ENCODE peak calls at places on chromosomes 4 and X, in seven cellular contexts. D is H1, X is fibroblast of lung, H is HCT116, B is OCI-LY7, U is astrocyte, P is trophoblast cell. V is an unnamed sample.

GRCh38 chr4:168421671-168422070 is 58.6 kb downstream of the DDX60L start:
- DNase-seq in D (no peak), P (peak), U (peak), H (peak), X (peak), B (no peak), V (peak)

GRCh38 chr4:175246941-175247340 is 328.8 kb downstream of the ADAM29 start:
- DNase-seq in X (no peak), P (no peak), B (no peak), H (no peak), U (peak), D (no peak), V (no peak)

GRCh38 chrX:154371771-154372300 is 2.6 kb downstream of the FLNA start:
- DNase-seq in P (no peak), H (no peak), X (no peak), D (no peak), B (no peak), U (no peak), V (no peak)

GRCh38 chr4:23889814-23890269 is at the start of gene PPARGC1A:
- DNase-seq in H (no peak), D (no peak), P (no peak), X (peak), B (no peak), U (peak), V (peak)

GRCh38 chr4:69321153-69321729 is 41.0 kb downstream of the UGT2B28 start:
- DNase-seq in B (no peak), P (no peak), U (no peak), X (no peak), D (no peak), H (no peak), V (no peak)

GRCh38 chr4:119872344-119873031 is 194.2 kb downstream of the MAD2L1 start:
- DNase-seq in U (no peak), B (no peak), X (no peak), P (no peak), D (no peak), H (no peak), V (no peak)

GRCh38 chrX:50103866-50104566 is 96.8 kb downstream of the AKAP4 start:
- DNase-seq in B (no peak), D (no peak), H (no peak), P (no peak), U (no peak), X (no peak), V (no peak)

GRCh38 chrX:148380614-148381561 is 119.5 kb upstream of the AFF2 start:
- DNase-seq in D (no peak), U (peak), H (no peak), B (peak), P (peak), X (no peak), V (no peak)

GRCh38 chr4:118942465-118942864 is 53.8 kb downstream of the SYNPO2 start:
- DNase-seq in B (no peak), H (no peak), X (no peak), D (no peak), U (no peak), P (no peak), V (no peak)

GRCh38 chrX:46953597-46953996 is 41.4 kb downstream of the JADE3 start:
- DNase-seq in H (no peak), D (no peak), P (peak), B (no peak), U (no peak), X (peak), V (no peak)

GRCh38 chr4:23789765-23790164 is 100.1 kb downstream of the PPARGC1A start:
- DNase-seq in H (no peak), B (no peak), U (peak), P (peak), X (peak), D (no peak), V (no peak)

GRCh38 chr4:156957558-156957957 is 14.0 kb downstream of the PDGFC start:
- DNase-seq in D (no peak), H (no peak), X (no peak), U (no peak), P (no peak), B (no peak), V (no peak)

GRCh38 chr4:85806346-85806745 is 331.4 kb downstream of the ARHGAP24 start:
- DNase-seq in H (no peak), D (no peak), P (no peak), X (no peak), U (no peak), B (no peak), V (no peak)

GRCh38 chrX:41381685-41382084 is 47.7 kb downstream of the DDX3X start:
- DNase-seq in P (peak), H (peak), U (peak), X (peak), D (no peak), B (no peak), V (no peak)

GRCh38 chr4:66555301-66555700 is 885.0 kb upstream of the EPHA5 start:
- DNase-seq in H (no peak), D (no peak), X (peak), B (no peak), U (peak), P (peak), V (no peak)

GRCh38 chr4:4384837-4385236 is 2.1 kb upstream of the NSG1 start:
- DNase-seq in U (no peak), D (peak), H (peak), B (peak), X (no peak), P (peak), V (no peak)

GRCh38 chr4:38684271-38684670 is 20.3 kb downstream of the KLF3 start:
- DNase-seq in H (no peak), B (no peak), X (no peak), U (no peak), D (no peak), P (no peak), V (no peak)

GRCh38 chr4:181877329-181877848 is 365.8 kb upstream of the TENM3 start:
- DNase-seq in D (no peak), H (no peak), P (no peak), U (peak), X (peak), B (no peak), V (peak)

GRCh38 chrX:133959972-133960371 is 25.4 kb downstream of the GPC3 start:
- DNase-seq in H (no peak), U (no peak), D (no peak), B (no peak), P (no peak), X (no peak), V (no peak)

GRCh38 chr4:6299875-6300274 is 30.2 kb downstream of the WFS1 start:
- DNase-seq in H (no peak), U (no peak), D (no peak), B (no peak), P (no peak), X (no peak), V (no peak)

GRCh38 chrX:103254171-103254824 is 657 bp downstream of the TCEAL8 start:
- DNase-seq in U (peak), X (peak), D (peak), B (peak), P (no peak), H (peak), V (no peak)
- H2AFZ ChIP-seq in U (peak), X (peak), D (no peak), B (peak), P (peak), H (no peak), V (peak)

DNA sequence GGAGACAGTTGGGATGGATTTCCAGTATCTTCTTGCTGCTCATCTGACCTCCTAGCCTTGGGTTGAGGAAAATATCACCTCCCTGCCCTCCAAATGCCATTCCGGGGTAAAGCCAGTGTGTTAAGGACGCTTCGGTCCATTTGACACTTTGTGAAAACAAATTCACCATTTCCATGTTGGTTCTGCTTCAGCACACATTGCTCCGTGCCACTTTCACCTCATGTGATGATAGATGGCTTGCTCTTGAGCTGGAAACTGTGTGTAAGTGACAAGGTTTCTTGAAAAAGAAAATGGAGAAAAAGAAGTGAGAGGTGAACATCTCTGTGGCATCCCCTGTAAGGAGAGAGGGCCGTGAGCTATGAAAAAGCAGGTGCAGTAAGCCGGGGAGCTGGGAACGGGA is 256.1 kb upstream of the PGRMC2 start:
- DNase-seq in X (no peak), P (no peak), D (no peak), U (no peak), B (no peak), H (no peak), V (no peak)
- H3K4me2 ChIP-seq in X (no peak), P (no peak), D (no peak), U (no peak), B (no peak), H (no peak), V (no peak)

GRCh38 chr4:22237846-22238513 is 277.9 kb downstream of the ADGRA3 start:
- DNase-seq in B (no peak), D (no peak), U (no peak), P (no peak), H (no peak), X (peak), V (no peak)

GRCh38 chr4:22235798-22236197 is 280.1 kb downstream of the ADGRA3 start:
- DNase-seq in P (no peak), D (no peak), B (no peak), X (no peak), U (no peak), H (no peak), V (no peak)

GRCh38 chr4:22240814-22241213 is 275.1 kb downstream of the ADGRA3 start:
- DNase-seq in D (no peak), X (no peak), H (no peak), U (no peak), P (no peak), B (no peak), V (no peak)

GRCh38 chr4:22238742-22239141 is 277.1 kb downstream of the ADGRA3 start:
- DNase-seq in H (no peak), D (no peak), B (no peak), X (no peak), P (no peak), U (no peak), V (no peak)

DNA sequence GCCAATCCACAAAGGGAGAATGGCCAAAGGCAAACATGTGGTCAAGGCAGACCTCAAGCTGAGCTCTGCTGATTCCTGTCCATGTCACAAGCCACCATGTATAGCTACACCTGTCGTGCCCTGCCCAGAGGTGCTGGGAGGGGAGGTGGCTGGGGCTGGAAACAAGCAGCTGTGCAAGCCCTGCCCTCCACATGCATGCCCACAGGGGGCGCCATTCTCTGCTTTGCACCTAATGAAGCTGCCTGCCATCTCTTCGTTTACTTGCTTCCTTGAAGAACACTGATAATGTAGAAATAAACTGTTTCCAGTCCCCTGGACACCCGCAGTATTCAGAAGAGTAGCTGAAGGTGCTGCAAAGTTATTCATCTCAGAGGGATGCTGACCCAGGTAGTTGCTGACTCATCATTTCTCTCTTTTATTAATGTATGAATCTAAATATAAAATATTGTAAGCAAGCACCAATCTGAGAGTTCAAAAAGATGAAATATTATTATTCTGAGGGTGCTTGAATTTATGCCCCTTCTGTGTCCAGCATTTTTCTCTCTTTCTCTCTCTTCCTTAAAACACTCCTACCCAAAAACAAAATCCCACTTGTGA is 278.6 kb downstream of the ADGRA3 start:
- DNase-seq in D (peak), P (no peak), X (peak), B (no peak), U (no peak), H (peak), V (no peak)
- H2AFZ ChIP-seq in D (no peak), P (no peak), X (no peak), B (no peak), U (no peak), H (no peak), V (no peak)

DNA sequence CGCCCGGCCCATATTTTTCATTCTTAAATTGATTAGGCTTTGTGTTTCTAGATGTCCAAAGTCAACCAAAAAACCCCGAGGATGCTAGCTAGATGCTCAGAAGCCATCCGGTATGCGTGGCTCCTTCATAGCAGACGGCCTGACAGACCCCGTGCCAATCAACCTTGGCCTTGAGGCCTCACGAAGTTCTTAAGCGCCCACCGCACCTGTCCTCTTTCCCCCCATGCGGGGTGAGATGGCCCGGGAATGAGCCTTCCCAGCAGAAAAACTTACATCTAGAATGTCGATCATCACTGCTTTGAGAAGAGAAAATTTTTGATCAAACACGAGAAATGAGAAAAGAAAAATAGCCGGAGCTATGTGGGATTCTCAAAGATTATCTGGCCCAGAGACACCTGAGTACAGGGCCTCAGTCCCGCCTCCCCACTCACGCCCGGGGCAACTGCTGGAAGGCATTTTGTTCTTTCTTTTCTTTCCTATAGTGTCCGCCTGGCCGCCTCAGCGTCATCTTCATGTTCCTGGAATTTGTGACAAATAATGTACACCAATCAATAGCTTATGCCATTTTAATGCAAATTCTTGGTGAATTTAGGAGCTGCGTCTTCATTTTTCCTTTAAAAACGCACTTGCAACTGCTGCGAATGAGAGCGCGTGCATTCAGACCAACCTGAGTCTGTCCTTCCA is 1.6 kb upstream of the NAT8L start:
- DNase-seq in D (peak), X (no peak), P (no peak), B (no peak), H (no peak), U (no peak), V (no peak)
- H3K4me2 ChIP-seq in D (peak), X (no peak), P (no peak), B (no peak), H (no peak), U (no peak), V (no peak)

V was measured in keratinocyte.